ENCODE peak calls at places on chromosomes 4 and X, in five cellular contexts. S is esophagus muscularis mucosa, F is transverse colon, T is sigmoid colon, H is K562. Y is an unnamed sample.

GRCh38 chr4:151524610-151525009 is 115.6 kb downstream of the FHIP1A start:
- DNase-seq in F (no peak), S (no peak), H (no peak), T (no peak), Y (no peak)

GRCh38 chrX:130082244-130083106 is 27.8 kb downstream of the ELF4 start:
- DNase-seq in S (no peak), H (peak; percentile 46), F (peak; percentile 39), T (peak; percentile 72), Y (no peak)

GRCh38 chr4:152938237-152938969 is 2.3 kb downstream of the FHDC1 start:
- DNase-seq in T (no peak), F (peak; percentile 24), S (no peak), H (no peak), Y (no peak)

GRCh38 chr4:182448281-182449151 is 205.3 kb downstream of the TENM3 start:
- DNase-seq in S (no peak), T (peak; percentile 98), H (peak; percentile 58), F (peak; percentile 77), Y (peak; percentile 85)

GRCh38 chr4:55765070-55765469 is 54.5 kb upstream of the EXOC1L start:
- DNase-seq in T (no peak), S (no peak), F (no peak), H (no peak), Y (no peak)

GRCh38 chr4:139555705-139556070 is 331 bp downstream of the SETD7 start:
- DNase-seq in S (no peak), H (no peak), F (peak; percentile 49), T (peak; percentile 82), Y (no peak)

GRCh38 chr4:7898385-7898784 is 41.3 kb downstream of the AFAP1 start:
- DNase-seq in T (no peak), F (no peak), S (no peak), H (no peak), Y (no peak)

GRCh38 chrX:53718073-53718472 is 31.6 kb upstream of the HUWE1 start:
- DNase-seq in H (no peak), F (no peak), S (no peak), T (no peak), Y (no peak)

GRCh38 chrX:40406330-40406859 is 174.4 kb upstream of the ATP6AP2 start:
- DNase-seq in T (no peak), H (no peak), F (no peak), S (no peak), Y (no peak)

GRCh38 chr4:78179188-78179587 is 122.1 kb downstream of the FRAS1 start:
- DNase-seq in S (no peak), H (no peak), T (no peak), F (no peak), Y (no peak)

GRCh38 chr4:150583287-150584197 is 1.6 kb downstream of the MAB21L2 start:
- DNase-seq in T (peak; percentile 85), S (no peak), H (no peak), F (peak; percentile 29), Y (no peak)

GRCh38 chr4:109967798-109968520 is 55.3 kb downstream of the EGF start:
- DNase-seq in H (no peak), T (no peak), F (peak; percentile 12), S (no peak), Y (no peak)

GRCh38 chrX:107675823-107676555 is 47.7 kb downstream of the PRPS1 start:
- DNase-seq in S (no peak), H (no peak), F (no peak), T (peak; percentile 77), Y (no peak)

GRCh38 chrX:134694935-134695334 is 36.7 kb upstream of the PLAC1 start:
- DNase-seq in T (no peak), S (no peak), F (no peak), H (no peak), Y (no peak)

GRCh38 chrX:154547245-154548027 is at the start of gene IKBKG:
- DNase-seq in F (peak; percentile 92), H (peak; percentile 81), S (peak; percentile 94), T (peak; percentile 96), Y (peak; percentile 87)
- TF ChIP-seq POLR2A in F (peak; percentile 67), H (peak; percentile 78), S (no peak), T (peak; percentile 35), Y (no peak)

GRCh38 chrX:14872355-14872754 is 514 bp downstream of the FANCB start:
- DNase-seq in S (no peak), H (peak; percentile 7), F (no peak), T (no peak), Y (no peak)

GRCh38 chrX:14875624-14876023 is 2.4 kb downstream of the MOSPD2 start:
- DNase-seq in S (no peak), H (no peak), F (no peak), T (no peak), Y (no peak)

GRCh38 chrX:14873676-14874049 is 442 bp downstream of the MOSPD2 start:
- DNase-seq in H (no peak), T (no peak), S (no peak), F (no peak), Y (no peak)

GRCh38 chrX:14871767-14872166 is 1.1 kb downstream of the FANCB start:
- DNase-seq in S (no peak), T (no peak), H (no peak), F (no peak), Y (no peak)

GRCh38 chrX:14872851-14873675 is at the start of the genes FANCB and MOSPD2:
- DNase-seq in H (peak; percentile 88), F (peak; percentile 95), T (peak; percentile 96), S (peak; percentile 94), Y (peak; percentile 40)
- TF ChIP-seq POLR2A in H (peak; percentile 83), F (peak; percentile 61), T (no peak), S (no peak), Y (peak; percentile 73)

DNA sequence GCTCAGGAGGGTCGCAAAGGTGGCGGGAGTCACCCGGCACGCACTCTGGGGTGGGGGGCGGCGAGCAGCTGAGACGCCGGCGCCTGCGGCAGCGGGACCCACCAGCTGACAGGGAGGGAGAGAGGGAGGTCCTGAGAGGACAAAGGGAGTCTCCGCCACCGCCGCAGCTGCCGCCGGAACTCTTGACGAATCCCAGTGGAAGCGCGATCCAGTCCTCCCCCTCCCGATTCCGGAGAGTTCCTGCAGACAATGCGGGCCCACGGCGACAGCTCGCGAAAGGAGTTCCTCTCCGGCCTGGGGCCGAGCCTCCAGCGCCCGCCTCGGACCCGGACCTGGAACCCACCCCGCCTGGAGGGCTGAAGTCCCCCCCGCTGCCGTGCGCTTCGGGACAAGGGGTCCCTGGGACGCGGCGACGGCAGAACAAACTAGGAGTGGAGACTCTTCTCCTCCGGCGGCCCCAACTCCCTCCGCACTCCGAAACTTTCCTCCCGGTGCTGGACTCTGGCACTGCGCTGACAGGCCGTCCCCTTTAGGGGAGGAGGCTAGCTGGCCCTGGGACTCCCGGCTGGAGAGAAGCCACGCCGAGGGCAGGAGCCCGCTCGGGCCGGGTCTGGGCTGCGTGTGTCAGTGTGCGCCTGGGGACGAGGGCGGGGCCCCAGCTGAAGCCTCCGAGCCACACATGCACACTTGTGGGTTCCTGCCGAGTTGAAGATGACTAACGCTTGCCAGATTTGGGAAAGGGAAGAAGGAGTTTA is at the start of gene ANTXR2:
- DNase-seq in T (peak; percentile 96), F (peak; percentile 92), S (peak; percentile 96), H (peak; percentile 84), Y (peak; percentile 59)
- TF ChIP-seq POLR2A in T (peak; percentile 57), F (peak; percentile 93), S (no peak), H (peak; percentile 77), Y (peak; percentile 77)

GRCh38 chr4:18479825-18480224 is 458.3 kb upstream of the LCORL start:
- DNase-seq in S (no peak), H (no peak), T (no peak), F (no peak), Y (no peak)
- TF ChIP-seq POLR2A in S (no peak), H (no peak), T (no peak), F (no peak), Y (no peak)

Y was measured in H54.